ENCODE peak calls at places on chromosomes 5 and 9, in eight cellular contexts. J is lower lobe of right lung, F is PC-9, K is endodermal cell, E is breast epithelium, P is fibroblast of lung, D is foreskin keratinocyte, X is uterus. G is an unnamed sample. For H3K27me3, the result is how much of the 10 kb centered on the place peaks cover.

GRCh38 chr5:124655211-124655880 is 91.1 kb downstream of the ZNF608 start:
- DNase-seq in J (no peak), F (no peak), K (no peak), E (no peak), P (peak), D (no peak), X (no peak), G (no peak)

GRCh38 chr9:114093761-114094505 is 5.2 kb downstream of the KIF12 start:
- DNase-seq in J (no peak), F (no peak), K (peak), E (no peak), P (no peak), D (no peak), X (no peak), G (no peak)

GRCh38 chr5:56475689-56476486 is 242.8 kb upstream of the ANKRD55 start:
- DNase-seq in J (no peak), F (no peak), K (peak), E (no peak), P (peak), D (no peak), X (no peak), G (no peak)

GRCh38 chr5:176818391-176819098 is 8.2 kb downstream of the UNC5A start:
- DNase-seq in J (no peak), F (peak), K (no peak), E (no peak), P (no peak), D (no peak), X (no peak), G (no peak)

GRCh38 chr5:177405805-177406204 is 3.6 kb downstream of the F12 start:
- DNase-seq in J (peak), F (no peak), K (no peak), E (no peak), P (no peak), D (no peak), X (no peak), G (no peak)

GRCh38 chr5:175347931-175348330 is 96.1 kb downstream of the DRD1 start:
- DNase-seq in J (no peak), F (no peak), K (no peak), E (no peak), P (no peak), D (no peak), X (no peak), G (no peak)

GRCh38 chr9:132283863-132284262 is 70.9 kb downstream of the SETX start:
- DNase-seq in J (no peak), F (no peak), K (no peak), E (no peak), P (peak), D (no peak), X (no peak), G (no peak)

GRCh38 chr5:31847354-31847753 is 208.4 kb downstream of the PDZD2 start:
- DNase-seq in J (no peak), F (no peak), K (no peak), E (no peak), P (no peak), D (no peak), X (no peak), G (no peak)

GRCh38 chr5:67063791-67064190 is 132.8 kb downstream of the CD180 start:
- DNase-seq in J (no peak), F (no peak), K (no peak), E (no peak), P (peak), D (no peak), X (no peak), G (no peak)

GRCh38 chr9:91383577-91383976 is 21.9 kb upstream of the AUH start:
- DNase-seq in J (no peak), F (no peak), K (no peak), E (no peak), P (no peak), D (no peak), X (no peak), G (no peak)

GRCh38 chr9:76143834-76144233 is 250.4 kb downstream of the RFK start:
- DNase-seq in J (no peak), F (no peak), K (no peak), E (no peak), P (peak), D (no peak), X (no peak), G (no peak)

GRCh38 chr9:91727316-91727861 is 222.6 kb downstream of the ROR2 start:
- DNase-seq in J (no peak), F (peak), K (peak), E (no peak), P (peak), D (peak), X (peak), G (no peak)

GRCh38 chr5:148104226-148104625 is 40.4 kb downstream of the SPINK5 start:
- DNase-seq in J (no peak), F (no peak), K (no peak), E (no peak), P (no peak), D (no peak), X (no peak), G (no peak)

GRCh38 chr5:138275379-138275782 is 960 bp upstream of the GFRA3 start:
- DNase-seq in J (no peak), F (no peak), K (peak), E (no peak), P (no peak), D (no peak), X (no peak), G (no peak)

GRCh38 chr9:134564431-134565170 is 77.0 kb upstream of the COL5A1 start:
- DNase-seq in J (no peak), F (no peak), K (peak), E (no peak), P (peak), D (no peak), X (no peak), G (no peak)

GRCh38 chr9:123778232-123778902 is 151.6 kb downstream of the DENND1A start:
- DNase-seq in J (no peak), F (no peak), K (no peak), E (no peak), P (no peak), D (no peak), X (no peak), G (no peak)

GRCh38 chr5:104179057-104179456 is 616.5 kb upstream of the NUDT12 start:
- DNase-seq in J (no peak), F (peak), K (peak), E (no peak), P (peak), D (peak), X (no peak), G (no peak)

GRCh38 chr5:117204404-117204803 is 629.8 kb upstream of the SEMA6A start:
- DNase-seq in J (no peak), F (no peak), K (no peak), E (no peak), P (no peak), D (no peak), X (no peak), G (no peak)

GRCh38 chr5:60993425-60993824 is 48.4 kb downstream of the NDUFAF2 start:
- DNase-seq in J (no peak), F (no peak), K (no peak), E (no peak), P (no peak), D (no peak), X (no peak), G (no peak)

GRCh38 chr5:96340357-96340756 is 92.7 kb downstream of the PCSK1 start:
- DNase-seq in J (no peak), F (no peak), K (no peak), E (no peak), P (peak), D (no peak), X (no peak), G (no peak)

GRCh38 chr5:131756942-131757341 is 39.9 kb downstream of the FNIP1 start:
- DNase-seq in J (no peak), F (no peak), K (no peak), E (no peak), P (no peak), D (no peak), X (no peak), G (no peak)

GRCh38 chr5:111548312-111548930 is 36.1 kb upstream of the STARD4 start:
- DNase-seq in J (no peak), F (no peak), K (peak), E (no peak), P (no peak), D (no peak), X (no peak), G (no peak)

GRCh38 chr5:111551569-111552275 is 39.4 kb upstream of the STARD4 start:
- DNase-seq in J (no peak), F (no peak), K (peak), E (no peak), P (peak), D (peak), X (no peak), G (no peak)

GRCh38 chr5:111551120-111551519 is 38.8 kb upstream of the STARD4 start:
- DNase-seq in J (no peak), F (no peak), K (no peak), E (no peak), P (peak), D (no peak), X (no peak), G (no peak)

GRCh38 chr5:111548992-111549649 is 36.8 kb upstream of the STARD4 start:
- DNase-seq in J (no peak), F (no peak), K (peak), E (no peak), P (peak), D (no peak), X (no peak), G (no peak)

GRCh38 chr5:111550282-111551020 is 38.1 kb upstream of the STARD4 start:
- DNase-seq in J (peak), F (peak), K (peak), E (peak), P (peak), D (peak), X (peak), G (peak)
- H3K27ac ChIP-seq in J (peak), F (no peak), K (no peak), E (peak), P (no peak), D (no peak), X (peak), G (no peak)

GRCh38 chr5:10334830-10335229 is 18.7 kb upstream of the MARCHF6 start:
- DNase-seq in J (no peak), F (no peak), K (peak), E (no peak), P (no peak), D (no peak), X (no peak), G (no peak)
- H3K27me3 ChIP-seq in J (under half), F (under half), K (half or more), E (under half), P (under half), D (under half), X (under half), G (under half)

GRCh38 chr9:85508616-85509015 is 233.1 kb downstream of the AGTPBP1 start:
- DNase-seq in J (no peak), F (no peak), K (peak), E (no peak), P (no peak), D (no peak), X (no peak), G (no peak)
- TF ChIP-seq CTCF in J (no peak), F (peak), K (peak), E (no peak), P (no peak), D (peak), X (no peak), G (no peak)

DNA sequence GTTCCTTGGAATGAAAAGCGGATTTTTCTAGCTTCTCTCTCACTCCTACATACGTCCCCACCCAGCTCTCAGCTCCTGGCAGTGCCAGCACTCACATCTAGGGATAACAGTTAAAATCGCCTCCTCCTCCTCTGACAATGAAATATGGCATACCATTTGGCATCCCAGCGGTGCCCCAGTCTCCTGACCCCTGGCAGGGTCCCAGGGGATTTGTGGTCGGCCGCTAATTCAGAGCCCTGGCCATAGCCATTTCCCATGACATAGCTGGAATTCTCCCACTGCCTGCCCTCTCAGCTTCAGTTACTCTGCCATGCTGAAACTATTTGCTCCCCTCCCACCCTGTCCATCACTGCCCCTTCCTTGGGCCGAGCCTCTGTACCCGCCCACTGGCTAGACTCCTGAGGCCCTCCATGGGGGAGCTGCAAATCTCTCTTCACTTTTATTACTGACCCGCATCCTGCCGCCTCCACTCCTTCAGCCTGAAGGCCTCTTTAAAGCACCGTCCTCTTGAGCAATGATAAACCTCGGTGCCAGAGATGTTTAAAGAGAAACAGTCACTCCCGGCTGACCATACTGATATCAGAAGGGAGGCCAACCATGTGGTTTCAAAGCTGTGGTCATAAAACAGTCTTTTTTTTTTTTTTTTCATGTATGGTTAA is 139.8 kb downstream of the SLIT3 start:
- DNase-seq in J (no peak), F (no peak), K (peak), E (no peak), P (peak), D (no peak), X (peak), G (peak)
- H3K27ac ChIP-seq in J (no peak), F (no peak), K (peak), E (peak), P (no peak), D (no peak), X (peak), G (peak)

GRCh38 chr5:83472508-83473343 is 1.2 kb downstream of the VCAN start:
- DNase-seq in J (peak), F (peak), K (peak), E (no peak), P (peak), D (no peak), X (peak), G (peak)
- H3K27me3 ChIP-seq in J (under half), F (under half), K (under half), E (under half), P (under half), D (half or more), X (under half), G (under half)